ENCODE peak calls at places on chromosome 14, in five cellular contexts. P is left cardiac atrium, F is T-helper 17 cell, Z is K562, T is neural crest cell. X is an unnamed sample.

GRCh38 chr14:34030864-34031263 is 80.0 kb upstream of the EGLN3 start:
- DNase-seq in P (peak), Z (no peak), F (no peak), T (no peak), X (no peak)

GRCh38 chr14:105475916-105476845 is 1.6 kb downstream of the CRIP2 start:
- DNase-seq in Z (no peak), P (peak), F (no peak), T (no peak), X (peak)

GRCh38 chr14:100067971-100068959 is 3.0 kb downstream of the EVL start:
- DNase-seq in P (peak), Z (peak), T (no peak), F (peak), X (no peak)

GRCh38 chr14:99966912-99967311 is 98.3 kb upstream of the EVL start:
- DNase-seq in Z (no peak), P (no peak), F (no peak), T (no peak), X (no peak)

GRCh38 chr14:33812596-33812995 is 138.3 kb downstream of the EGLN3 start:
- DNase-seq in T (no peak), F (no peak), Z (peak), P (no peak), X (no peak)

GRCh38 chr14:97411938-97412612 is 614.9 kb downstream of the VRK1 start:
- DNase-seq in T (no peak), P (no peak), Z (no peak), F (no peak), X (no peak)

GRCh38 chr14:22939684-22940083 is 10.5 kb upstream of the PRMT5 start:
- DNase-seq in F (no peak), Z (no peak), P (no peak), T (no peak), X (no peak)

GRCh38 chr14:55807059-55807499 is 227.1 kb downstream of the KTN1 start:
- DNase-seq in F (peak), Z (peak), T (no peak), P (peak), X (peak)

GRCh38 chr14:88791629-88792571 is 853 bp downstream of the EML5 start:
- DNase-seq in P (peak), T (peak), Z (peak), F (no peak), X (no peak)

GRCh38 chr14:75826599-75826998 is 155.2 kb downstream of the TGFB3 start:
- DNase-seq in F (no peak), P (no peak), T (no peak), Z (no peak), X (no peak)

GRCh38 chr14:45905672-45906071 is 652.7 kb upstream of the MIS18BP1 start:
- DNase-seq in F (no peak), T (no peak), Z (no peak), P (no peak), X (no peak)